ENCODE peak calls at places on chromosomes 11 and 22, in seven cellular contexts. One of them, this sample, is unnamed.

GRCh38 chr11:107915229-107915628 is 13.0 kb upstream of the RAB39A start:
- DNase-seq in GM12891: no peak
- DNase-seq in HEK293T: no peak
- DNase-seq in HCT116: no peak
- DNase-seq in Daoy: no peak
- DNase-seq in AG09309: no peak
- DNase-seq in effector CD4-positive, alpha-beta T cell: no peak
- DNase-seq in this sample: no peak

GRCh38 chr22:50059185-50059880 is 1.2 kb upstream of the TTLL8 start:
- DNase-seq in HCT116: no peak
- DNase-seq in HEK293T: peak; percentile 54
- DNase-seq in GM12891: no peak
- DNase-seq in effector CD4-positive, alpha-beta T cell: no peak
- DNase-seq in Daoy: peak; percentile 42
- DNase-seq in AG09309: peak; percentile 0
- DNase-seq in this sample: peak; percentile 89

GRCh38 chr11:9565822-9566560 is 7.5 kb upstream of the WEE1 start:
- DNase-seq in HEK293T: peak; percentile 60
- DNase-seq in effector CD4-positive, alpha-beta T cell: peak; percentile 28
- DNase-seq in Daoy: peak; percentile 99
- DNase-seq in AG09309: peak; percentile 100
- DNase-seq in GM12891: peak; percentile 32
- DNase-seq in HCT116: peak; percentile 100
- DNase-seq in this sample: peak; percentile 56

GRCh38 chr11:66336234-66337102 is at the start of gene RIN1:
- DNase-seq in AG09309: peak; percentile 95
- DNase-seq in Daoy: peak; percentile 93
- DNase-seq in effector CD4-positive, alpha-beta T cell: no peak
- DNase-seq in HEK293T: no peak
- DNase-seq in GM12891: peak; percentile 90
- DNase-seq in HCT116: peak; percentile 82
- DNase-seq in this sample: peak; percentile 99

GRCh38 chr11:125110506-125110905 is 920 bp downstream of the TMEM218 start:
- DNase-seq in HEK293T: no peak
- DNase-seq in AG09309: no peak
- DNase-seq in HCT116: no peak
- DNase-seq in GM12891: no peak
- DNase-seq in Daoy: no peak
- DNase-seq in effector CD4-positive, alpha-beta T cell: no peak
- DNase-seq in this sample: no peak

GRCh38 chr11:70099578-70100282 is 21.6 kb downstream of the ANO1 start:
- DNase-seq in HCT116: no peak
- DNase-seq in HEK293T: no peak
- DNase-seq in Daoy: no peak
- DNase-seq in AG09309: peak; percentile 35
- DNase-seq in effector CD4-positive, alpha-beta T cell: no peak
- DNase-seq in GM12891: no peak
- DNase-seq in this sample: no peak

GRCh38 chr11:116578971-116579687 is 193.7 kb downstream of the BUD13 start:
- DNase-seq in HEK293T: no peak
- DNase-seq in HCT116: no peak
- DNase-seq in AG09309: no peak
- DNase-seq in Daoy: peak; percentile 38
- DNase-seq in GM12891: no peak
- DNase-seq in effector CD4-positive, alpha-beta T cell: no peak
- DNase-seq in this sample: no peak

GRCh38 chr22:20031732-20032406 is 11.0 kb downstream of the TANGO2 start:
- DNase-seq in HEK293T: no peak
- DNase-seq in HCT116: no peak
- DNase-seq in AG09309: no peak
- DNase-seq in Daoy: no peak
- DNase-seq in effector CD4-positive, alpha-beta T cell: no peak
- DNase-seq in GM12891: no peak
- DNase-seq in this sample: no peak

GRCh38 chr22:46769191-46769675 is 6.8 kb downstream of the TBC1D22A start:
- DNase-seq in Daoy: no peak
- DNase-seq in effector CD4-positive, alpha-beta T cell: no peak
- DNase-seq in GM12891: no peak
- DNase-seq in HCT116: no peak
- DNase-seq in HEK293T: no peak
- DNase-seq in AG09309: no peak
- DNase-seq in this sample: no peak

GRCh38 chr22:41526802-41527799 is 17.2 kb downstream of the POLR3H start:
- DNase-seq in GM12891: peak; percentile 81
- DNase-seq in effector CD4-positive, alpha-beta T cell: peak; percentile 71
- DNase-seq in HCT116: no peak
- DNase-seq in AG09309: no peak
- DNase-seq in HEK293T: peak; percentile 67
- DNase-seq in Daoy: peak; percentile 41
- DNase-seq in this sample: peak; percentile 69

GRCh38 chr11:112363527-112363926 is 102.9 kb upstream of the PLET1 start:
- DNase-seq in GM12891: no peak
- DNase-seq in HCT116: no peak
- DNase-seq in HEK293T: no peak
- DNase-seq in AG09309: no peak
- DNase-seq in Daoy: no peak
- DNase-seq in effector CD4-positive, alpha-beta T cell: no peak
- DNase-seq in this sample: no peak

GRCh38 chr11:69212121-69213110 is 56.7 kb downstream of the SMIM38 start:
- DNase-seq in HCT116: no peak
- DNase-seq in Daoy: no peak
- DNase-seq in effector CD4-positive, alpha-beta T cell: no peak
- DNase-seq in GM12891: no peak
- DNase-seq in HEK293T: no peak
- DNase-seq in AG09309: no peak
- DNase-seq in this sample: no peak